ENCODE peak calls at places on chromosomes 13 and 19, in seven cellular contexts. One of them, this sample, is unnamed.

GRCh38 chr19:23520441-23520840 is 125.2 kb upstream of the ZNF91 start:
- DNase-seq in IMR-90: no peak
- DNase-seq in lower leg skin: no peak
- DNase-seq in AG04450: no peak
- DNase-seq in colonic mucosa: no peak
- DNase-seq in fibroblast of lung: no peak
- DNase-seq in kidney: no peak
- DNase-seq in this sample: no peak

GRCh38 chr19:39397360-39398296 is 6.5 kb downstream of the MED29 start:
- DNase-seq in IMR-90: peak; percentile 76
- DNase-seq in lower leg skin: peak; percentile 98
- DNase-seq in AG04450: no peak
- DNase-seq in colonic mucosa: peak; percentile 97
- DNase-seq in fibroblast of lung: peak; percentile 63
- DNase-seq in kidney: peak; percentile 96
- DNase-seq in this sample: peak; percentile 83

GRCh38 chr13:66559093-66559492 is 671.0 kb downstream of the PCDH9 start:
- DNase-seq in IMR-90: peak; percentile 72
- DNase-seq in lower leg skin: no peak
- DNase-seq in AG04450: no peak
- DNase-seq in colonic mucosa: no peak
- DNase-seq in fibroblast of lung: peak; percentile 13
- DNase-seq in kidney: no peak
- DNase-seq in this sample: no peak

GRCh38 chr13:25846227-25846984 is 205.4 kb downstream of the SHISA2 start:
- DNase-seq in IMR-90: no peak
- DNase-seq in lower leg skin: no peak
- DNase-seq in AG04450: no peak
- DNase-seq in colonic mucosa: no peak
- DNase-seq in fibroblast of lung: peak; percentile 26
- DNase-seq in kidney: no peak
- DNase-seq in this sample: no peak

GRCh38 chr19:2456301-2456570 is 523 bp downstream of the LMNB2 start:
- DNase-seq in IMR-90: no peak
- DNase-seq in lower leg skin: no peak
- DNase-seq in AG04450: no peak
- DNase-seq in colonic mucosa: no peak
- DNase-seq in fibroblast of lung: no peak
- DNase-seq in kidney: no peak
- DNase-seq in this sample: no peak

GRCh38 chr19:16326401-16327130 is 1.9 kb downstream of the KLF2 start:
- DNase-seq in IMR-90: no peak
- DNase-seq in lower leg skin: peak; percentile 88
- DNase-seq in AG04450: no peak
- DNase-seq in colonic mucosa: no peak
- DNase-seq in fibroblast of lung: peak; percentile 19
- DNase-seq in kidney: peak; percentile 82
- DNase-seq in this sample: peak; percentile 49

GRCh38 chr13:94620286-94620896 is 18.7 kb downstream of the GPR180 start:
- DNase-seq in IMR-90: peak; percentile 41
- DNase-seq in lower leg skin: no peak
- DNase-seq in AG04450: no peak
- DNase-seq in colonic mucosa: no peak
- DNase-seq in fibroblast of lung: peak; percentile 11
- DNase-seq in kidney: no peak
- DNase-seq in this sample: peak; percentile 36

GRCh38 chr19:38375748-38376147 is 1.4 kb downstream of the PSMD8 start:
- DNase-seq in IMR-90: peak; percentile 20
- DNase-seq in lower leg skin: no peak
- DNase-seq in AG04450: no peak
- DNase-seq in colonic mucosa: no peak
- DNase-seq in fibroblast of lung: peak; percentile 24
- DNase-seq in kidney: peak; percentile 70
- DNase-seq in this sample: peak; percentile 41

GRCh38 chr13:110399801-110400200 is 92.7 kb downstream of the COL4A2 start:
- DNase-seq in IMR-90: peak; percentile 51
- DNase-seq in lower leg skin: no peak
- DNase-seq in AG04450: no peak
- DNase-seq in colonic mucosa: no peak
- DNase-seq in fibroblast of lung: peak; percentile 47
- DNase-seq in kidney: no peak
- DNase-seq in this sample: peak; percentile 72

DNA sequence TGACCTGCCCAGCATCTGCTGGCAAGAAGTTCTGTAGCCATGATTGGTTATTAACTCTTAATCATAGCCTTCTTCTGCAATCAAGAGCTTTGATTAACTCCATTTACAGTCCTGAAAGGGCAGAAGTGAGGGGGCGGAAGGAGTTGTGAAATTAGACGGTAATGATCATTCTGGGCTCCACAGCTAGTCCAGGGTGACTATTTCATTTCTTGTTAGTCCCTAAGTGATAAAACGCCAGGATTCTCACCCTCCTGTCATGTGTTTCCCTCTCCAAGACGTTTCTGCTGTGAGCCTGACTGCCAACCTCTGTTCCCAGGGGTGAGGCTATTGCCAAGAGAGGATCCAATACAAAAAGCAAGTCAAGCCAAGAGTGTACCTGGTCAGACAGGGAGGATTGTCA is 155.9 kb upstream of the IPO5 start:
- DNase-seq in IMR-90: no peak
- DNase-seq in lower leg skin: no peak
- DNase-seq in AG04450: no peak
- DNase-seq in colonic mucosa: no peak
- DNase-seq in fibroblast of lung: no peak
- DNase-seq in kidney: no peak
- DNase-seq in this sample: no peak
- H3K4me3 ChIP-seq in IMR-90: no peak overlapping the region
- H3K4me3 ChIP-seq in lower leg skin: no peak overlapping the region
- H3K4me3 ChIP-seq in AG04450: no peak overlapping the region
- H3K4me3 ChIP-seq in colonic mucosa: no peak overlapping the region
- H3K4me3 ChIP-seq in fibroblast of lung: no peak overlapping the region
- H3K4me3 ChIP-seq in kidney: no peak overlapping the region
- H3K4me3 ChIP-seq in this sample: no peak overlapping the region

GRCh38 chr19:11721681-11722080 is 17.1 kb downstream of the ZNF823 start:
- DNase-seq in IMR-90: no peak
- DNase-seq in lower leg skin: no peak
- DNase-seq in AG04450: no peak
- DNase-seq in colonic mucosa: no peak
- DNase-seq in fibroblast of lung: no peak
- DNase-seq in kidney: no peak
- DNase-seq in this sample: no peak

DNA sequence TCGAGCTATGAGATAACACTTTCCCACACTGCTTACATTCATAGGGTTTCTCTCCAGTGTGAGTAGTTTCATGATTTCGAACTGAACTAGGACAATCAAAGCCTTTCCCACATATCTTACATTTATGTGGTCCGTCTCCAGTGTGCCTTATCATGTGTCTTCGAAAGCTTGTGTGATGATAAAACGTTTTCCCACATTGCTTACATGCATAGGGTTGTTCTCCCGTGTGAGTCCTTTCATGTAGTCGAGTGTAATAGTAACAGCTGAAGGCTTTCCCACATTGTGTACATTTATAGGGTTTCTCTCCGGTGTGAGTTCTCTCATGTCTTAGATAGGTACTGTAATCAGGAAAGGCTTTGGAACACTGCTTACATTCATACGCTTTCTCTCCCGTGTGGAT is 16.3 kb downstream of the ZNF823 start:
- DNase-seq in IMR-90: no peak
- DNase-seq in lower leg skin: no peak
- DNase-seq in AG04450: no peak
- DNase-seq in colonic mucosa: no peak
- DNase-seq in fibroblast of lung: no peak
- DNase-seq in kidney: no peak
- DNase-seq in this sample: no peak
- H3K4me3 ChIP-seq in IMR-90: no peak overlapping the region
- H3K4me3 ChIP-seq in lower leg skin: no peak overlapping the region
- H3K4me3 ChIP-seq in AG04450: no peak overlapping the region
- H3K4me3 ChIP-seq in colonic mucosa: no peak overlapping the region
- H3K4me3 ChIP-seq in fibroblast of lung: no peak overlapping the region
- H3K4me3 ChIP-seq in kidney: no peak overlapping the region
- H3K4me3 ChIP-seq in this sample: no peak overlapping the region

GRCh38 chr19:8373867-8374813 is 10.2 kb downstream of the ANGPTL4 start:
- DNase-seq in IMR-90: no peak
- DNase-seq in lower leg skin: no peak
- DNase-seq in AG04450: no peak
- DNase-seq in colonic mucosa: no peak
- DNase-seq in fibroblast of lung: no peak
- DNase-seq in kidney: no peak
- DNase-seq in this sample: no peak

GRCh38 chr19:8368136-8368535 is 4.2 kb downstream of the ANGPTL4 start:
- DNase-seq in IMR-90: no peak
- DNase-seq in lower leg skin: no peak
- DNase-seq in AG04450: no peak
- DNase-seq in colonic mucosa: no peak
- DNase-seq in fibroblast of lung: no peak
- DNase-seq in kidney: no peak
- DNase-seq in this sample: no peak

GRCh38 chr19:8367327-8368001 is 3.5 kb downstream of the ANGPTL4 start:
- DNase-seq in IMR-90: peak; percentile 98
- DNase-seq in lower leg skin: peak; percentile 97
- DNase-seq in AG04450: peak; percentile 96
- DNase-seq in colonic mucosa: peak; percentile 79
- DNase-seq in fibroblast of lung: peak; percentile 93
- DNase-seq in kidney: peak; percentile 93
- DNase-seq in this sample: peak; percentile 94

GRCh38 chr19:8370176-8371010 is 6.4 kb downstream of the ANGPTL4 start:
- DNase-seq in IMR-90: no peak
- DNase-seq in lower leg skin: no peak
- DNase-seq in AG04450: no peak
- DNase-seq in colonic mucosa: no peak
- DNase-seq in fibroblast of lung: no peak
- DNase-seq in kidney: no peak
- DNase-seq in this sample: peak; percentile 17

DNA sequence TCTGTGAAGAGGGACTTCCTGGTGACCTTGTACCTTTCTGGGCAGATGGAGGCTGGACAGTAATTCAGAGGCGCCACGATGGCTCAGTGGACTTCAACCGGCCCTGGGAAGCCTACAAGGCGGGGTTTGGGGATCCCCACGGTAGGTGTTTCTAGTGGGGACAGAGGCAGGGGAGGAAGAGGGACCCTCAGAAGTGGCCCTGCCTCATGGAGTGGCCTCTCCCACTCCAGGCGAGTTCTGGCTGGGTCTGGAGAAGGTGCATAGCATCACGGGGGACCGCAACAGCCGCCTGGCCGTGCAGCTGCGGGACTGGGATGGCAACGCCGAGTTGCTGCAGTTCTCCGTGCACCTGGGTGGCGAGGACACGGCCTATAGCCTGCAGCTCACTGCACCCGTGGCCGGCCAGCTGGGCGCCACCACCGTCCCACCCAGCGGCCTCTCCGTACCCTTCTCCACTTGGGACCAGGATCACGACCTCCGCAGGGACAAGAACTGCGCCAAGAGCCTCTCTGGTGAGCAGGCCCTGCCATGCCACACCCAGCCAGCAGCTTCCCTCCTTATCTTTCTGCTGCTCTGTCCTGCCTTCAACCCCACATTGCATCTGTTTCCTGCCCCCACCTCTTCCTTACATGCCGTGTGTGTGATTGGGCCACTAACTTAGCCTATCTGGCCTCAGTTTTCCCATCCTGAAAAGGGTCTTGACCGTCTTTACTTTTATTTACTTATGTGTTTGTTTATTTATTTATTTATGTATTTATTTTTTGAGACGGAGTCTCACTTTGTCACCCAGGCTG is 7.3 kb downstream of the ANGPTL4 start:
- DNase-seq in IMR-90: no peak
- DNase-seq in lower leg skin: no peak
- DNase-seq in AG04450: no peak
- DNase-seq in colonic mucosa: no peak
- DNase-seq in fibroblast of lung: no peak
- DNase-seq in kidney: no peak
- DNase-seq in this sample: no peak
- H3K4me3 ChIP-seq in IMR-90: no peak overlapping the region
- H3K4me3 ChIP-seq in lower leg skin: no peak overlapping the region
- H3K4me3 ChIP-seq in AG04450: no peak overlapping the region
- H3K4me3 ChIP-seq in colonic mucosa: no peak overlapping the region
- H3K4me3 ChIP-seq in fibroblast of lung: no peak overlapping the region
- H3K4me3 ChIP-seq in kidney: no peak overlapping the region
- H3K4me3 ChIP-seq in this sample: no peak overlapping the region

GRCh38 chr19:5222178-5222577 is 118.4 kb downstream of the PTPRS start:
- DNase-seq in IMR-90: no peak
- DNase-seq in lower leg skin: no peak
- DNase-seq in AG04450: no peak
- DNase-seq in colonic mucosa: no peak
- DNase-seq in fibroblast of lung: no peak
- DNase-seq in kidney: no peak
- DNase-seq in this sample: no peak

GRCh38 chr19:5220361-5220760 is 120.3 kb downstream of the PTPRS start:
- DNase-seq in IMR-90: no peak
- DNase-seq in lower leg skin: no peak
- DNase-seq in AG04450: no peak
- DNase-seq in colonic mucosa: no peak
- DNase-seq in fibroblast of lung: no peak
- DNase-seq in kidney: no peak
- DNase-seq in this sample: no peak

GRCh38 chr19:5218963-5219530 is 121.6 kb downstream of the PTPRS start:
- DNase-seq in IMR-90: no peak
- DNase-seq in lower leg skin: no peak
- DNase-seq in AG04450: no peak
- DNase-seq in colonic mucosa: no peak
- DNase-seq in fibroblast of lung: no peak
- DNase-seq in kidney: no peak
- DNase-seq in this sample: no peak

GRCh38 chr19:5219551-5220304 is 120.9 kb downstream of the PTPRS start:
- DNase-seq in IMR-90: no peak
- DNase-seq in lower leg skin: no peak
- DNase-seq in AG04450: no peak
- DNase-seq in colonic mucosa: no peak
- DNase-seq in fibroblast of lung: no peak
- DNase-seq in kidney: no peak
- DNase-seq in this sample: no peak

GRCh38 chr19:5220866-5221265 is 119.7 kb downstream of the PTPRS start:
- DNase-seq in IMR-90: no peak
- DNase-seq in lower leg skin: no peak
- DNase-seq in AG04450: no peak
- DNase-seq in colonic mucosa: no peak
- DNase-seq in fibroblast of lung: no peak
- DNase-seq in kidney: no peak
- DNase-seq in this sample: no peak
- H3K4me3 ChIP-seq in IMR-90: no peak overlapping the region
- H3K4me3 ChIP-seq in lower leg skin: no peak overlapping the region
- H3K4me3 ChIP-seq in AG04450: no peak overlapping the region
- H3K4me3 ChIP-seq in colonic mucosa: no peak overlapping the region
- H3K4me3 ChIP-seq in fibroblast of lung: no peak overlapping the region
- H3K4me3 ChIP-seq in kidney: no peak overlapping the region
- H3K4me3 ChIP-seq in this sample: no peak overlapping the region